ENCODE peak calls at places on chromosomes 7 and 10, in five cellular contexts. M, S, F, T and V are unnamed samples.

GRCh38 chr10:28939352-28940157 is 262.2 kb downstream of the BAMBI start:
- DNase-seq in M (peak), F (peak), T (peak), S (no peak), V (no peak)

GRCh38 chr7:130400120-130400572 is 19.9 kb downstream of the CPA1 start:
- DNase-seq in M (no peak), F (no peak), T (peak), S (no peak), V (no peak)

GRCh38 chr7:11792122-11792521 is 39.9 kb downstream of the THSD7A start:
- DNase-seq in S (no peak), F (no peak), T (no peak), M (no peak), V (no peak)

GRCh38 chr7:149885191-149886017 is 11.6 kb downstream of the ATP6V0E2 start:
- DNase-seq in T (no peak), F (peak), M (peak), S (no peak), V (no peak)

GRCh38 chr10:99775850-99776249 is 6.6 kb upstream of the ABCC2 start:
- DNase-seq in F (no peak), T (peak), S (no peak), M (no peak), V (no peak)

GRCh38 chr10:26081459-26081858 is 135.1 kb upstream of the GAD2 start:
- DNase-seq in F (no peak), T (no peak), M (no peak), S (no peak), V (no peak)

GRCh38 chr7:13042605-13043236 is 355.3 kb downstream of the ARL4A start:
- DNase-seq in T (peak), S (no peak), M (no peak), F (no peak), V (no peak)

GRCh38 chr10:74799840-74800239 is 26.6 kb upstream of the KAT6B start:
- DNase-seq in M (no peak), T (peak), F (no peak), S (no peak), V (no peak)

GRCh38 chr10:124259139-124259825 is 159.4 kb downstream of the OAT start:
- DNase-seq in M (peak), T (no peak), F (no peak), S (no peak), V (peak)

GRCh38 chr10:129968937-129969527 is 5.0 kb upstream of the EBF3 start:
- DNase-seq in T (peak), F (peak), S (no peak), M (peak), V (no peak)

GRCh38 chr7:158353606-158354570 is 233.7 kb downstream of the PTPRN2 start:
- DNase-seq in T (peak), F (peak), S (no peak), M (peak), V (peak)

GRCh38 chr7:154744226-154744860 is 258.6 kb downstream of the PAXIP1 start:
- DNase-seq in S (no peak), T (peak), M (peak), F (peak), V (peak)

GRCh38 chr7:29146888-29147609 is 712 bp upstream of the CPVL start:
- DNase-seq in F (peak), T (peak), S (no peak), M (peak), V (no peak)

GRCh38 chr7:130141161-130141857 is 63.9 kb downstream of the TMEM209 start:
- DNase-seq in F (peak), T (peak), M (peak), S (peak), V (no peak)

GRCh38 chr10:17210361-17210760 is 8.9 kb upstream of the TRDMT1 start:
- DNase-seq in S (no peak), M (no peak), F (no peak), T (peak), V (no peak)
- H3K4me3 ChIP-seq in S (no peak), M (no peak), F (no peak), T (peak), V (no peak)

DNA sequence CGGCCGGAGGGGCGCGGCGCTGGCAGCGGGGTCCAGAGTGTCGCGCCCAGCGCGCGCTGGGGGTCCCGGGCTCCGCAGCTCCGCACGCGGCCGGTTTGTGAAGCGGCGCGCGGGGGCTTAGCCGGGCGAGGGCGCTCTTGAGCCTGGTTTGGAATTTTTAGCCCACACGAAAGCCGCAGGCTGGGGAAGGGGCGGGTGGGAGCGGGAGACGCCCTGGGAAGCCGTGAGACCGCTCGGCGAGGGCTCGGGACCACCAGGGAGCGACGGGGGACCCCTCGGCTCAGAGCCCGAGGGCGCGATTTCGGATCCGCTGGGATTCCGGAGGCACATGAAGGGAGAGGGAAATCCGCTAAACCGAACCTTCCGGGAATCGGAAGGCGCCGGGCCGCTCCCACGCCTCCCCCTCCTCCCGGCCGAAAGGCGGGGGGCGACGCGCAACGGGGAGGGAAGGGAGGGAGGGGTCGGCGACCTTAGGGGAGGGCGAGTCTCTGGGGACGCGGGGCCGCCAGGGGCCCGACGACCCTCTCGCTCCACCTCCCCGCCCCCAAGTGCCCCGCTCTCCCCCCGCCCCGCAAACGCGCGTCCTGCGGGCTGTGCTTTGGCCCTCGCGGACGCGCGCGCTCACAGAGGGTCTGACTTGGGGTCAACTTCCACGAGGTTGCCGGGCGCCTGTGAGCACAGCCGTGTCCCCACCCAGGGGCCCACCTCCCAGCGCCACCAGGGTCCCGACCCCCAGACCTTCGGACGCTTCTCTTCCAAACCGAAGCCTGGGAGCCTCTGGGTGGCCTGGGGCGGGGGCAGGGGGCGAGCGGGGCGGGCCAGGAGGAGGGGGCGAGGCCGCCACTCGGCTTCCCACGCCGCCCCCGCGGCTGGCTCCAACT is 5.1 kb upstream of the ELFN1 start:
- DNase-seq in F (peak), M (peak), S (peak), T (peak), V (no peak)
- H3K4me3 ChIP-seq in F (peak), M (peak), S (no peak), T (peak), V (no peak)

GRCh38 chr7:127580612-127581011 is 4.8 kb downstream of the GCC1 start:
- DNase-seq in F (no peak), S (no peak), M (no peak), T (no peak), V (no peak)

GRCh38 chr7:127585044-127585953 is at the start of gene GCC1:
- DNase-seq in M (peak), T (peak), S (peak), F (peak), V (peak)

GRCh38 chr7:127581716-127582115 is 3.7 kb downstream of the GCC1 start:
- DNase-seq in M (no peak), F (no peak), S (no peak), T (peak), V (no peak)

GRCh38 chr7:127584648-127585043 is 750 bp downstream of the GCC1 start:
- DNase-seq in M (no peak), S (no peak), F (no peak), T (no peak), V (no peak)

DNA sequence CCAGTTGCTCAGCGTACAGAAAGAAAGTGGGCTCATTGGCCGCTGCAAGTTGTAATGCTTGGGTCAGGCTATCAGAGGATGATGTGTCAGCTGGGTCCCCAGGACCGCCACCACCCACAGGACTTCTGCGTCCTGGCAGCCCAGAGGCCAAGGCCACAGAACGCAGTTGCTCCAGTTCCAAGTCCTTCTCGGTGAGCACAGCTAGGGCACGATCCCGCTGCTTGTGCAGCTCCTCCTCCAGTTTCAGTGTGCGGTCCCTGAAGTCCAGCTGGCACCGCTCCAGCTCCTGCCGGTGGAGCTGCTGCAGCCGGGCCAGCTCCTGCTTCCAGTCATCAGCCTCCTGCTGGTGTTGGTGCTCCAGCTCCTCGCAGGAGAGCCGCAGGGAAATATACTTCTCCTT is 3.0 kb downstream of the GCC1 start:
- DNase-seq in T (no peak), F (no peak), S (no peak), M (no peak), V (no peak)
- H3K4me3 ChIP-seq in T (no peak), F (no peak), S (no peak), M (no peak), V (no peak)

DNA sequence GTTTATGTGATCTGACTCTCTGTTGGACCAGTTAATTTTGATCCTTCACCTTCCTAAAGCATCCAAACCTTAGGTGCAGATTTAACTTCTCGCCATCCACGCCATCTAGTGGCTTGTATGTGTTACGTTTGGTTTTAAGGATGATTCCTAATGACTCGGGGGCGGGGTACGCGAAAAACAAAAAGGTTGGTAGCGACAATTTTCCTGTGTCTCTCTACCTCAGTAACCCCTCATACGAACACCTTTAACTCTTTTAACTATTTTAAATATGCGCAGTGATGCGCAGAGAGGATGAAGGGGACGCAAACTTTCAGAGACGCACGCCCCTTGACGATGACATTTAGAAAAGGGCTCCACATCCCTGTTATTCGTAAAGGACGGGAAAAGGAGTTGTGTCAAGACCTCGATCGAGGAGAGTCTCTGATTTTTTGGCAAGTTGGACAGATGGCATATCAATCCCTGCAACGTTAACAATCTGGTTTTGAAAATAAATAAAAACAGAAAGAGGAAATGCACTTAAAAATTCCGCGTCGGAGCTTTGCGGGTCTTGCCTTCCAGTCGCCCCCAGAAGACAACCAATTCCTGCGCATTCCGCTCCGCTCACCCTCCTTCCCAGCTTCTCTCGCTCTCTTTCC is 597 bp upstream of the KCND2 start:
- DNase-seq in F (peak), M (peak), S (no peak), T (peak), V (peak)
- H3K4me3 ChIP-seq in F (peak), M (peak), S (no peak), T (peak), V (no peak)